ENCODE peak calls at places on chromosomes 13 and 19, in ten cellular contexts. C, R, K, U, M, E, X, Y, B and N are unnamed samples.

GRCh38 chr19:3725640-3726310 is 17.6 kb downstream of the TJP3 start:
- DNase-seq in E (no peak), K (no peak), Y (no peak), U (no peak), X (no peak), R (peak), M (no peak), C (peak), B (no peak), N (no peak)

GRCh38 chr19:45215391-45216191 is 29.6 kb downstream of the EXOC3L2 start:
- DNase-seq in R (peak), K (no peak), Y (no peak), C (no peak), U (peak), B (peak), X (no peak), E (no peak), M (no peak), N (no peak)

GRCh38 chr19:33668968-33669367 is 47.2 kb downstream of the CHST8 start:
- DNase-seq in R (no peak), M (no peak), Y (no peak), C (no peak), E (no peak), U (no peak), X (no peak), B (no peak), K (no peak), N (no peak)

GRCh38 chr19:29711584-29712132 is 3.4 kb downstream of the C19orf12 start:
- DNase-seq in R (no peak), U (no peak), X (no peak), C (no peak), K (no peak), M (no peak), E (no peak), Y (no peak), B (no peak), N (no peak)

GRCh38 chr19:15248648-15249559 is 16.7 kb upstream of the EPHX3 start:
- DNase-seq in U (peak), E (no peak), R (peak), X (peak), Y (peak), B (peak), K (peak), M (peak), C (no peak), N (peak)

GRCh38 chr19:45716314-45717130 is 14.2 kb downstream of the FBXO46 start:
- DNase-seq in C (no peak), M (peak), E (no peak), R (no peak), Y (peak), K (no peak), U (no peak), X (no peak), B (peak), N (no peak)

GRCh38 chr19:51632126-51632525 is 1.9 kb upstream of the SIGLEC5 start:
- DNase-seq in R (no peak), E (no peak), Y (no peak), K (no peak), M (no peak), C (no peak), B (no peak), X (no peak), U (no peak), N (no peak)

GRCh38 chr19:18683109-18683954 is at the start of gene CRTC1:
- DNase-seq in Y (peak), K (peak), R (peak), U (peak), M (peak), X (peak), E (peak), C (peak), B (peak), N (no peak)

DNA sequence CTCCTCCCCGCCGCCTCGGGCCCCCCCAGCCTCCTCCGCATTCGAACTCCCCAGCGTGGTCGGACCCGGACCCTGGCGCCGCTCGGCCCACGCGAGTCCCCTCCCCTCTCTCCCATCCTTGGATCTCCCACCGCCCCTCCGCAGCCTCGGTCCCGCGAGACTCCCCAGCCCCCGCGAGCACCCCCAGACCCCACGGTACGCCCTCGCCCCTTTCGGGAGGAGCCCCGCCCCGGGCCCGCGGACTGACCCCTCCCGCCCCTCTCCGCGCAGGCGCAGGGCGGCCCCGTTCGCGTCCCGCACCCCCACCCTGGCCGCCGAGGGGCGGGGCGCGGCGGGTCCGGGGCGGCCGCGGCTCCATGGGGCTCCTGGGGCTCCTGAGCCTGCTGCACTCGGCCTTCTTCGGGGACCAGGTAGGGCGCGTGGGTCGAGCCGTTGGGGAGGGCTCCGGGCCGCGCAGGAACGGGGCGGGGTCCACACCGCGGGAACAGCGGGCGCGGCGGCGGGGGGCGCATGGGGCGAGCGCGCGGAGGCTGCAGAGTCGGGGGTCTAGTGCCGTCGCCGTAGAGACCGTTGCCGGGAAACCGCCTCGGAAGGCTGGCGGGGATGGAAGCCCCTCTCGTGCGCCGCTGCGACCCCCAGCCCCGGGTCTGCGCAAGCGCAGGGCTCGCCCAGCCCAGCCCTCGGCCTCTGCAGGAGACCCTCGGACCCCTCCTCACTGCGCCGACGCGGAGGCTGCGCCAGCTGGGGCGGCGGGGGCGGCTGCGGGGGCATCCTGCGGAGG is 3.8 kb upstream of the APC2 start:
- DNase-seq in M (no peak), B (no peak), X (no peak), K (peak), U (no peak), C (peak), E (peak), R (no peak), Y (no peak), N (no peak)
- H3K4me3 ChIP-seq in M (peak), B (no peak), X (peak), K (no peak), U (peak), C (peak), E (peak), R (peak), Y (peak), N (peak)

GRCh38 chr13:46168818-46169217 is 13.2 kb downstream of the LCP1 start:
- DNase-seq in M (no peak), E (no peak), U (no peak), R (no peak), C (no peak), K (no peak), X (no peak), Y (no peak), B (no peak), N (no peak)
- TF ChIP-seq CTCF in M (no peak), E (no peak), U (no peak), R (no peak), C (no peak), K (no peak), X (no peak), Y (no peak), B (no peak), N (no peak)

DNA sequence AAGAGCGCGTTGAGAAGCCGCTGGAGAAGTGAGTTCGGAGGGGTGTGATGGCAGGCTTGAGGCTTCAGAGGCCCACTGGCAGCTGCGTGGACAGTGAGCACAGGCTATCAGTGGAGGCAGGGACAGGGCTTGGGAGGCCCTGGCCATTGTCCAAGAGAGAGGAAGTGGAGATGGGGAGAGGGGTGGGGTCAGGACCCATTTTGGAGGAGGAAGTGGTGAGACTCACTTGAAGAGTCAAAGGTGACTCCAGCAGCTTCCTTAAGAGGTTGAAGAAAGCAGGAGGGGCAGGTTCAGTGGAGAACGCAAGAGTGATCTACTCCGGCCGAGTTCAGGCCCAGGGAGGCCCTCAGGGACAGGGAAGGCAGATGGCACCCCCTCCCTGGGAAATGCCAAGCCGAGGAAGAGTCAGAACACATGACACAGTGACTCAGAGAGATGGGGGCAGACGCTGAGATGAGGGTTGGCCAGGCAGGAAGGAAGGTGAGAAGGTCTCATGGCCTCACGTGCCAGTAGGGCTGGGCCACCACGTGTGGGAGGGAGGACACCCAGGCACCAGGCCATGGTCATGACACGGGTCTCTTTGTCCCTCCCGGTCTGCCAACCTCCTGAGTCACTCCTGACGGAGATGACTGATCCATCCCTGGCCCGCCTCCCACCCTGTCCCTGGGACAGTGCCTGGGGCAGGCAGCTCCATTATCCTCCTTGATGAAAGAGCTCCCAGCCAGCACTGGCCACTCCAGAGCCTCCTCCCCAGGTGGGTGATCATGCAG is 10.1 kb upstream of the CD22 start:
- DNase-seq in E (no peak), X (peak), R (peak), U (peak), M (peak), B (peak), C (no peak), Y (peak), K (peak), N (peak)
- H3K4me3 ChIP-seq in E (no peak), X (no peak), R (no peak), U (no peak), M (no peak), B (no peak), C (no peak), Y (no peak), K (no peak), N (no peak)

GRCh38 chr19:56071151-56071550 is 49.9 kb downstream of the ZNF787 start:
- DNase-seq in U (no peak), R (no peak), K (no peak), C (no peak), Y (no peak), M (peak), X (no peak), E (peak), B (no peak), N (no peak)
- TF ChIP-seq CTCF in U (peak), R (no peak), K (no peak), C (peak), Y (peak), M (peak), X (no peak), E (peak), B (peak), N (peak)